ENCODE peak calls at places on chromosomes 16 and 17, in four cellular contexts. One of them, this sample, is unnamed.

GRCh38 chr17:63568563-63568962 is 18.3 kb downstream of the DCAF7 start:
- DNase-seq in NB4: no peak
- DNase-seq in HepG2: no peak
- DNase-seq in GM12878: no peak
- DNase-seq in this sample: no peak

GRCh38 chr17:68196394-68197090 is 51.3 kb upstream of the AMZ2 start:
- DNase-seq in NB4: no peak
- DNase-seq in HepG2: no peak
- DNase-seq in GM12878: no peak
- DNase-seq in this sample: no peak

GRCh38 chr16:3456374-3456773 is 12.9 kb downstream of the NAA60 start:
- DNase-seq in NB4: no peak
- DNase-seq in HepG2: no peak
- DNase-seq in GM12878: no peak
- DNase-seq in this sample: no peak

GRCh38 chr17:61904094-61904710 is 23.6 kb downstream of the INTS2 start:
- DNase-seq in NB4: no peak
- DNase-seq in HepG2: no peak
- DNase-seq in GM12878: peak
- DNase-seq in this sample: no peak

GRCh38 chr17:39196191-39196819 is 1.2 kb downstream of the CACNB1 start:
- DNase-seq in NB4: no peak
- DNase-seq in HepG2: no peak
- DNase-seq in GM12878: no peak
- DNase-seq in this sample: no peak

GRCh38 chr17:10793256-10793655 is 10.6 kb downstream of the TMEM238L start:
- DNase-seq in NB4: no peak
- DNase-seq in HepG2: no peak
- DNase-seq in GM12878: no peak
- DNase-seq in this sample: no peak

GRCh38 chr16:46972429-46972970 is 974 bp downstream of the DNAJA2 start:
- DNase-seq in NB4: peak
- DNase-seq in HepG2: peak
- DNase-seq in GM12878: no peak
- DNase-seq in this sample: peak

GRCh38 chr16:56793504-56793903 is 63.6 kb downstream of the NUP93 start:
- DNase-seq in NB4: peak
- DNase-seq in HepG2: peak
- DNase-seq in GM12878: no peak
- DNase-seq in this sample: peak

GRCh38 chr16:11263737-11264136 is 5.4 kb downstream of the TNP2 start:
- DNase-seq in NB4: no peak
- DNase-seq in HepG2: no peak
- DNase-seq in GM12878: no peak
- DNase-seq in this sample: no peak

GRCh38 chr16:89257281-89257731 is 39.8 kb downstream of the ZNF778 start:
- DNase-seq in NB4: no peak
- DNase-seq in HepG2: no peak
- DNase-seq in GM12878: no peak
- DNase-seq in this sample: no peak

GRCh38 chr16:66026211-66026610 is 340.3 kb upstream of the CDH5 start:
- DNase-seq in NB4: peak
- DNase-seq in HepG2: no peak
- DNase-seq in GM12878: no peak
- DNase-seq in this sample: no peak

GRCh38 chr16:27471661-27472060 is 69.7 kb downstream of the IL21R start:
- DNase-seq in NB4: peak
- DNase-seq in HepG2: no peak
- DNase-seq in GM12878: no peak
- DNase-seq in this sample: no peak

GRCh38 chr17:60599220-60599619 is 773 bp upstream of the PPM1D start:
- DNase-seq in NB4: no peak
- DNase-seq in HepG2: no peak
- DNase-seq in GM12878: no peak
- DNase-seq in this sample: peak

GRCh38 chr16:76670125-76670857 is 393.1 kb downstream of the CNTNAP4 start:
- DNase-seq in NB4: no peak
- DNase-seq in HepG2: no peak
- DNase-seq in GM12878: no peak
- DNase-seq in this sample: no peak

GRCh38 chr17:46772013-46772878 is 46.2 kb downstream of the WNT3 start:
- DNase-seq in NB4: peak
- DNase-seq in HepG2: peak
- DNase-seq in GM12878: no peak
- DNase-seq in this sample: peak

GRCh38 chr17:61562287-61562686 is 28.7 kb downstream of the NACA2 start:
- DNase-seq in NB4: no peak
- DNase-seq in HepG2: no peak
- DNase-seq in GM12878: no peak
- DNase-seq in this sample: no peak

GRCh38 chr17:6079960-6080359 is 9.8 kb downstream of the WSCD1 start:
- DNase-seq in NB4: no peak
- DNase-seq in HepG2: no peak
- DNase-seq in GM12878: no peak
- DNase-seq in this sample: no peak

GRCh38 chr16:86680137-86680536 is 101.8 kb downstream of the FOXL1 start:
- DNase-seq in NB4: no peak
- DNase-seq in HepG2: no peak
- DNase-seq in GM12878: no peak
- DNase-seq in this sample: no peak

GRCh38 chr17:57356722-57357391 is 100.5 kb downstream of the MSI2 start:
- DNase-seq in NB4: no peak
- DNase-seq in HepG2: no peak
- DNase-seq in GM12878: no peak
- DNase-seq in this sample: no peak

GRCh38 chr16:78365376-78365775 is 265.9 kb downstream of the WWOX start:
- DNase-seq in NB4: no peak
- DNase-seq in HepG2: no peak
- DNase-seq in GM12878: no peak
- DNase-seq in this sample: no peak

GRCh38 chr16:59192551-59193199 is 458.6 kb upstream of the GOT2 start:
- DNase-seq in NB4: peak
- DNase-seq in HepG2: peak
- DNase-seq in GM12878: no peak
- DNase-seq in this sample: no peak

GRCh38 chr16:83714286-83714685 is 93.5 kb upstream of the HSBP1 start:
- DNase-seq in NB4: no peak
- DNase-seq in HepG2: no peak
- DNase-seq in GM12878: no peak
- DNase-seq in this sample: no peak

GRCh38 chr17:36082062-36082461 is 7.9 kb downstream of the CCL3 start:
- DNase-seq in NB4: no peak
- DNase-seq in HepG2: no peak
- DNase-seq in GM12878: peak
- DNase-seq in this sample: no peak

GRCh38 chr17:79974786-79975497 is 60.7 kb downstream of the TBC1D16 start:
- DNase-seq in NB4: peak
- DNase-seq in HepG2: no peak
- DNase-seq in GM12878: no peak
- DNase-seq in this sample: peak

GRCh38 chr16:24188143-24188542 is 68.0 kb upstream of the CACNG3 start:
- DNase-seq in NB4: no peak
- DNase-seq in HepG2: no peak
- DNase-seq in GM12878: no peak
- DNase-seq in this sample: no peak

GRCh38 chr17:50924800-50925199 is 58.6 kb upstream of the TOB1 start:
- DNase-seq in NB4: no peak
- DNase-seq in HepG2: no peak
- DNase-seq in GM12878: no peak
- DNase-seq in this sample: no peak

GRCh38 chr17:76827736-76828135 is 40.5 kb upstream of the MGAT5B start:
- DNase-seq in NB4: no peak
- DNase-seq in HepG2: no peak
- DNase-seq in GM12878: no peak
- DNase-seq in this sample: no peak

DNA sequence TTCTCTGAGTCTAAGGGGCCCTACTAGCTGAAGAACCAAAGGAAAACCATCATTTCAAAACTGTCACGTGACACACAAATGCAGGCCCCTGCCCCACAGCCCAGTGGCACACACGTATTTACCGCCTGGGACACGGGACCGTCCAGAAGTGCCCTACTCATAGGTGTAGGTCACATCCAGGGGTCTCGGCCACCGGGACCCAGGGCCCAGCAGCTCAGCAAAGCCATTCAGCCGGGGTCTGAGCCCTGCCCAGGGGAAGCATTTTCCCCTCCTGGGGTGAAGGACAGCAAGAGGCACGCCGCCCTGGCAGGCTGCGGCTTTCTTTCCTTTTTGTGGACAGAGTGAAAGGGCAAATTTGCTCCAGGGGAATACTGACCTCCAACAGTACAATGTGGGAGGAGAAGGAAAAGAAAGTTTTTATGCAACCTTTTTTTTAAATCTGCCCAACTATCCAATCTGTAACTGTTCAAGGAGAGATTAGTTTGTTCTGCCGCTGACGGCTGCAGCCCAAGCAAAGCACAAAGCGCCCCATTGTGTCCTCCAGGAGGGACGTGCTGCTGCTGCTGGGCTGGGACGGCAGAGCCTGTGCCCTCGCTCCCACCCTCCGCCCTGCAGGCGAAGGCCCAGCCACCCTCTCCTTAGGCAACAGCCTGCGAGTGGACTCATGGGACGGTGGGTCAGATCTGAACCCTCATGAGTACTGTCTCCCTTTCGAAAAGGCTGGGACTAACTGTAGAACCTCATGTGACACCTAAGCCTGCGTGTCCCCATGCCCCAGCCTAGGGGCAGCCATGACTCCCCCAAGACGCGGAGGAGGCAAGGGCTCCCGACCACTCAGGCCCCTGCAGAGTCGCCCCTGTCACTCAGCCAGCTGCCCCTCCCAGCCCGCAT is 21.3 kb downstream of the SLC7A5 start:
- DNase-seq in NB4: no peak
- DNase-seq in HepG2: peak
- DNase-seq in GM12878: no peak
- DNase-seq in this sample: no peak
- TF ChIP-seq MYC in NB4: no peak
- TF ChIP-seq MYC in HepG2: peak
- TF ChIP-seq MYC in GM12878: no peak
- TF ChIP-seq MYC in this sample: no peak

DNA sequence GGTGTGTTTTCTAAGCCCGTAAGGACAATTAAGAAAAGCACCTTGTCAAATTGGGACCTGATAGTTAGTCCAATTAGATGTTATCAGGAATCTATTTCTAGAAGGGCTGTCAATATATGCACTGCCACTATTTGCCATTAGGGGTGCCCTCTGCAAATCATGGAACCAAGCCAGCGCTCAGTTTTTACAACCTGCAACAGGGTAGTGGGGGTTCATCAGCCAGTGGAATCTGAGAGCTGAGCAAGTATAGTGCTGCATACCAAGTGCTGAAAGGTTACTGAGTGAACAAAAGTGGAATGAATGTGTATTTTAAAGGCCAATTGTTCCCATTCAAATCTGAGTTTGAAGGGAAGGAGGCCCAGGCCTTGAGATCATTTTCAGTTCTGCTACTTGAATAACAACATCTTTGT is 10.4 kb downstream of the PRR11 start:
- DNase-seq in NB4: peak
- DNase-seq in HepG2: peak
- DNase-seq in GM12878: peak
- DNase-seq in this sample: peak
- TF ChIP-seq MYC in NB4: no peak
- TF ChIP-seq MYC in HepG2: no peak
- TF ChIP-seq MYC in GM12878: no peak
- TF ChIP-seq MYC in this sample: no peak

DNA sequence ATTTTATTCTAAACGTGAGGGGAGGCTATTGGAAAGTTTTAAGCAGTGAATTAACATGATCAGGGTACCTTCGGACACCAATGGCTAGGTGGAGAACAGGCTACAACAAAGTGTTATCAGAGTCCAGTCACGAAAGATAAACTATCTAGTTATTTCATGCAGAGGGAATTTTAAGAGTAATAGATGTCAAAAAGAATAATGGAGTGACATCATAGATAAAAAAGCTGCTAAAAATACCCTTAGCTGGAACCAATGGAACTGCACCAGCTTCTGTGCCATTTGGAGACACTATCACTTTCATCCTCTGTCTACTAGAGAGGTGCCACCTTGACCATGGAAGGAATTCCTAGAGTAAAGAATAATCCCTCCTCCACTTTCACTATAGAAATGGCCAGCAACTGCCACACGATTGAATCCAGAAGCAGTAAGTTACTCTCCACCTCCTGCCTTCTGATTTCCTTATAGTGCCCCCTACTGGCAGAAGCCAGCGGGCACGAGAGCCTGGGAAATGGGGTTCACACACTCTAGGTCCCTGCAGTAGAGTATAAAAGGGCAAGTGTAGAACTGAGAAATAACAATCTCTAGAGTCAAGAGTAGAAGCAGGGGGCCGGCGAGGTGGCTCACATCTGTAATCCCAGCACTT is 2.8 kb upstream of the ALDH3A2 start:
- DNase-seq in NB4: peak
- DNase-seq in HepG2: peak
- DNase-seq in GM12878: no peak
- DNase-seq in this sample: peak
- TF ChIP-seq MYC in NB4: no peak
- TF ChIP-seq MYC in HepG2: no peak
- TF ChIP-seq MYC in GM12878: no peak
- TF ChIP-seq MYC in this sample: no peak

GRCh38 chr16:18789515-18789849 is 652 bp downstream of the RPS15A start:
- DNase-seq in NB4: no peak
- DNase-seq in HepG2: no peak
- DNase-seq in GM12878: no peak
- DNase-seq in this sample: no peak

GRCh38 chr16:18784917-18785623 is 5.1 kb downstream of the RPS15A start:
- DNase-seq in NB4: no peak
- DNase-seq in HepG2: no peak
- DNase-seq in GM12878: no peak
- DNase-seq in this sample: no peak

GRCh38 chr16:18792836-18793433 is 2.8 kb upstream of the RPS15A start:
- DNase-seq in NB4: no peak
- DNase-seq in HepG2: no peak
- DNase-seq in GM12878: no peak
- DNase-seq in this sample: no peak

GRCh38 chr16:18789850-18790706 is at the start of gene RPS15A:
- DNase-seq in NB4: peak
- DNase-seq in HepG2: peak
- DNase-seq in GM12878: peak
- DNase-seq in this sample: peak

DNA sequence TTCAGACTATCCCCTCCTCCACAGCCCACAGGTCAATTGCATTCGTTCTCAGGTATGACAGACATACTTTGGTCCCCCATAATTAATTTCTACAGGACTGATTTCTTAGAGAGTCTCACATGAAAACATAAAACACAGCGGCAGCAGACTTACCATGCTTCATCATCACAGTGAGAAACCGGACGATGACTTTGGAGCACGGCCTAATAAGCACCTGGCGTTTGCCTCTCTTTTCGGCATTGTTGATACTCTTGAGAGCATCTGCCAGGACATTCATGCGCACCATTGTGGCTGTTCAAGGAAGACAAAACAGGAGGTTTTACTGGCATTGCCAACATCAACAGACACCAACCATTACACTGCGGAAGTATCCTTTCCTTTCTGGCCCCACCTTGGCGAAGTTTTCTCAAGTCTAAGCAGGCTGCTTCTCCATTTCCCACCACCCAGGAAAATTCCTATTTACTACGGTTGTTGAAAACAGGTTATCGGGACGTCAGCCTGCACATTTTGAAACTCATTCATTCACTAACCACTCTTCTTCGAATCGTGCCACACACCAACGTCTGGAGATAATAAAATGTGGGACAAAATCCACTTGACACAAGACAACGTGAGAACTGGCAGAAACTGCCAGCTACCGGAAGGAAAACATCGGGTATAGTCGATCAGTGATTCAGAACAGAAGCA is 1.2 kb downstream of the RPS15A start:
- DNase-seq in NB4: no peak
- DNase-seq in HepG2: no peak
- DNase-seq in GM12878: no peak
- DNase-seq in this sample: no peak
- TF ChIP-seq MYC in NB4: no peak
- TF ChIP-seq MYC in HepG2: no peak
- TF ChIP-seq MYC in GM12878: no peak
- TF ChIP-seq MYC in this sample: no peak